ENCODE peak calls at places on chromosomes 16 and 17, in nine cellular contexts. N is HepG2, V is A549, J is transverse colon, K is ovary, O is stomach, Z is tibial nerve, T is H1, C is SK-N-SH. S is an unnamed sample.
A peak's percentile ranks its signal among the peaks of the same experiment; 100 is the strongest.

GRCh38 chr17:81608605-81609004 is 28.3 kb downstream of the NPLOC4 start:
- DNase-seq in N (no peak), V (no peak), J (no peak), K (no peak), O (no peak), Z (no peak), T (no peak), C (no peak), S (no peak)

GRCh38 chr17:37447641-37448040 is 41.0 kb downstream of the TADA2A start:
- DNase-seq in N (no peak), V (peak; percentile 26), J (no peak), K (no peak), O (no peak), Z (no peak), T (no peak), C (no peak), S (no peak)

GRCh38 chr16:48206594-48207242 is 37.4 kb upstream of the LONP2 start:
- DNase-seq in N (peak; percentile 69), V (no peak), J (no peak), K (no peak), O (no peak), Z (no peak), T (no peak), C (no peak), S (no peak)

GRCh38 chr16:56911771-56912541 is 20.0 kb upstream of the HERPUD1 start:
- DNase-seq in N (no peak), V (no peak), J (peak; percentile 74), K (no peak), O (peak; percentile 40), Z (peak; percentile 36), T (no peak), C (no peak), S (peak; percentile 76)

GRCh38 chr16:72371307-72372081 is 199.5 kb upstream of the PMFBP1 start:
- DNase-seq in N (no peak), V (no peak), J (no peak), K (no peak), O (no peak), Z (no peak), T (no peak), C (no peak), S (no peak)

GRCh38 chr16:21645261-21645721 is 7.1 kb downstream of the IGSF6 start:
- DNase-seq in N (no peak), V (no peak), J (no peak), K (no peak), O (no peak), Z (no peak), T (no peak), C (no peak), S (no peak)

GRCh38 chr16:72829846-72830620 is 217.9 kb downstream of the ZFHX3 start:
- DNase-seq in N (no peak), V (no peak), J (no peak), K (no peak), O (no peak), Z (no peak), T (no peak), C (no peak), S (no peak)

GRCh38 chr16:69865701-69866100 is 85.4 kb upstream of the CLEC18A start:
- DNase-seq in N (peak; percentile 24), V (no peak), J (no peak), K (no peak), O (peak; percentile 51), Z (no peak), T (no peak), C (no peak), S (no peak)

GRCh38 chr17:15494821-15495220 is 27.4 kb upstream of the CDRT4 start:
- DNase-seq in N (no peak), V (no peak), J (no peak), K (no peak), O (no peak), Z (no peak), T (no peak), C (no peak), S (no peak)

GRCh38 chr17:78966906-78967600 is 12.7 kb downstream of the LGALS3BP start:
- DNase-seq in N (no peak), V (no peak), J (no peak), K (no peak), O (no peak), Z (no peak), T (no peak), C (no peak), S (no peak)

GRCh38 chr16:23842137-23842600 is 6.4 kb downstream of the PRKCB start:
- DNase-seq in N (no peak), V (no peak), J (no peak), K (no peak), O (no peak), Z (no peak), T (no peak), C (no peak), S (no peak)
- TF ChIP-seq EP300 in N (no peak), V (no peak), J (no peak), K (no peak), O (no peak), Z (no peak), T (no peak), C (no peak), S (no peak)

DNA sequence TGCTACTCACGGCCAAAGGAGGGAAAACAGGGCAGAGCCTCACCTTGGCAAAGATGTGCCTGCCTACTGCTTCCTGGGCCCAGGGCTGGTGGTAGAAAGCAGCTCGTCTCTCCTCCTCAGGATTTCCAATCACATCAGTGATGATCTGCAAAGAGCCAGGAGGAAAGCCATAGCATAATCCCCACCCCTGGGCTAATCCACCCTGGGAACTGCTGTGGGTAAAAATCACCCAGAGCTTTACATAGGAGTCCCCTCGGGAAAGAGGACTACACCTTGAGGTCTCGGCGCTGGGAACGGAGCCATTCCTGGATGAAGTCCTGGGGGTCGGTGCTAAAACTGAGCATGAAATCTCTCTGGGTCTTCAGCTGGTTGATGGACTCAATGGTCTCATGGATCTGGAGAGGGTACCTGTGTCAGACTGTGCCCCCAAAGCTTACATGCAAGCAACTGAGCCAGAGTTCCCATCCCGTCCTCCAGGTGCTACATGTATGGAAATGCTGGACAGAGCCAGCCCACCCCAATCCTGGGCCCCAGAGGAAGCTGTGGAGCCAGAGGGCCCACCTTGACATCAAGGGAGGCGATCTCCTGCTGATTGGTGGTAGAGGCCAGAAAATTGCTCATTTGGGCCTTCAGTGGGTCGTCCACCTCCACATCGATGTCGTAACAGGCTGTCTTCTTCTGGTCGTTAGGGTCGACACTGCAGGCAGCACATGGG is 5.7 kb upstream of the FTSJ3 start:
- DNase-seq in N (no peak), V (no peak), J (no peak), K (no peak), O (no peak), Z (no peak), T (no peak), C (no peak), S (no peak)
- H3K4me1 ChIP-seq in N (peaks cover 17% of the 10 kb centered on the region), V (peaks cover 19% of the 10 kb centered on the region), J (peaks cover 41% of the 10 kb centered on the region), K (peaks cover 4% of the 10 kb centered on the region), O (peaks cover 32% of the 10 kb centered on the region), Z (peaks cover 20% of the 10 kb centered on the region), T (no peaks in the 10 kb centered on the region), C (peaks cover 29% of the 10 kb centered on the region), S (peaks cover 38% of the 10 kb centered on the region)

GRCh38 chr16:66367968-66368891 is 1.7 kb downstream of the CDH5 start:
- DNase-seq in N (no peak), V (no peak), J (no peak), K (no peak), O (no peak), Z (no peak), T (no peak), C (no peak), S (no peak)
- H3K4me3 ChIP-seq in N (no peak overlapping the region), V (no peak overlapping the region), J (no peak overlapping the region), K (no peak overlapping the region), O (peak overlapping the region; percentile 18), Z (no peak overlapping the region), T (no peak overlapping the region), C (no peak overlapping the region), S (no peak overlapping the region)

GRCh38 chr17:28917029-28917428 is 14.2 kb upstream of the DHRS13 start:
- DNase-seq in N (no peak), V (no peak), J (no peak), K (no peak), O (no peak), Z (no peak), T (no peak), C (no peak), S (no peak)

GRCh38 chr17:28912938-28913333 is 10.1 kb upstream of the DHRS13 start:
- DNase-seq in N (no peak), V (no peak), J (no peak), K (no peak), O (no peak), Z (no peak), T (no peak), C (no peak), S (no peak)

GRCh38 chr17:28918295-28918694 is 15.4 kb upstream of the DHRS13 start:
- DNase-seq in N (no peak), V (no peak), J (no peak), K (no peak), O (no peak), Z (no peak), T (no peak), C (no peak), S (no peak)

GRCh38 chr17:28917465-28917864 is 14.6 kb upstream of the DHRS13 start:
- DNase-seq in N (no peak), V (no peak), J (no peak), K (no peak), O (no peak), Z (no peak), T (no peak), C (no peak), S (no peak)

DNA sequence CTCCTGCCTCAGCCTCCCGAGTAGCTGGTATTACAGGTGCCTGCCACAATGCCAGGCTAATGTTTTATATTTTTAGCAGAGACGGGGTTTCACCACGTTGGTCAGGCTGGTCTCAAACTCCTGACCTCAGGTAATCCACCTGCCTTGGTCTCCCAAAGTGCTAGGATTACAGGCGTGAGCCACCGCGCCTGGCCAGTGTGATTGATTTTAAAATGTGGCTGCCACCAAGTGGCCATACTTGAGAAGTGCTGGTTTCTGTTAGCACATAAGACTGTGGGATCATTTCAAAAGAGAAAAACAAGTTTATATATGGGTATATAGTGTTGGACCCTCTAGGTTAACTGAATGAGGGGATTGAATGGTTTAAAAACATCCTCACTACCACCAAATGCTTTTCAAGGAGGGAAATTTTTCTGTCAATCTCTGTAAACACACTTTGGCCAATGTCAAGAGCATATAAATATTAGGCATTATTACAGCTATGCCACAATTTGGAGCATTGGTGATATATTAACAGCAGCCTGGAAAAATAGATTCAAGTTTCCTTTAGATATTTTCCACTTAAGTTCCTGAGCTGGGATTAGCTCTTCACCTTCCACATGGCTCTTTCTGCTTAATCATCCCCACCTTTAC is 13.5 kb upstream of the DHRS13 start:
- DNase-seq in N (peak; percentile 38), V (peak; percentile 63), J (no peak), K (no peak), O (peak; percentile 60), Z (peak; percentile 50), T (no peak), C (peak; percentile 49), S (no peak)
- TF ChIP-seq EP300 in N (no peak), V (no peak), J (no peak), K (no peak), O (no peak), Z (no peak), T (no peak), C (no peak), S (no peak)

S was measured in sigmoid colon.